ENCODE peak calls at places on chromosomes 5 and 9, in five cellular contexts. One of them, this sample, is unnamed.

GRCh38 chr9:126328415-126328814 is 1.8 kb downstream of the MVB12B start:
- DNase-seq in stomach: no peak
- DNase-seq in foreskin keratinocyte: no peak
- DNase-seq in thoracic aorta: no peak
- DNase-seq in body of pancreas: no peak
- DNase-seq in this sample: no peak

GRCh38 chr9:92943062-92943616 is 4.2 kb upstream of the FGD3 start:
- DNase-seq in stomach: peak
- DNase-seq in thoracic aorta: no peak
- DNase-seq in foreskin keratinocyte: no peak
- DNase-seq in body of pancreas: peak
- DNase-seq in this sample: no peak

GRCh38 chr5:72561407-72561972 is 54.3 kb upstream of the ZNF366 start:
- DNase-seq in thoracic aorta: no peak
- DNase-seq in foreskin keratinocyte: no peak
- DNase-seq in stomach: no peak
- DNase-seq in body of pancreas: no peak
- DNase-seq in this sample: no peak

GRCh38 chr9:35162605-35163315 is 951 bp downstream of the UNC13B start:
- DNase-seq in foreskin keratinocyte: no peak
- DNase-seq in stomach: no peak
- DNase-seq in thoracic aorta: no peak
- DNase-seq in body of pancreas: no peak
- DNase-seq in this sample: no peak

GRCh38 chr5:176157656-176158055 is 80.6 kb upstream of the SIMC1 start:
- DNase-seq in thoracic aorta: no peak
- DNase-seq in body of pancreas: no peak
- DNase-seq in stomach: no peak
- DNase-seq in foreskin keratinocyte: peak
- DNase-seq in this sample: no peak

GRCh38 chr5:139644001-139644456 is 4.1 kb upstream of the CXXC5 start:
- DNase-seq in stomach: peak
- DNase-seq in body of pancreas: no peak
- DNase-seq in foreskin keratinocyte: no peak
- DNase-seq in thoracic aorta: no peak
- DNase-seq in this sample: peak

GRCh38 chr9:136197930-136198604 is 6.9 kb downstream of the LHX3 start:
- DNase-seq in foreskin keratinocyte: no peak
- DNase-seq in body of pancreas: no peak
- DNase-seq in stomach: no peak
- DNase-seq in thoracic aorta: no peak
- DNase-seq in this sample: no peak

GRCh38 chr9:124743686-124744348 is 27.3 kb downstream of the NR6A1 start:
- DNase-seq in foreskin keratinocyte: no peak
- DNase-seq in stomach: no peak
- DNase-seq in thoracic aorta: no peak
- DNase-seq in body of pancreas: no peak
- DNase-seq in this sample: no peak

GRCh38 chr9:135501261-135502167 is 1.0 kb downstream of the MRPS2 start:
- DNase-seq in stomach: peak
- DNase-seq in foreskin keratinocyte: no peak
- DNase-seq in body of pancreas: no peak
- DNase-seq in thoracic aorta: no peak
- DNase-seq in this sample: no peak

GRCh38 chr9:36166150-36166927 is 2.8 kb upstream of the CCIN start:
- DNase-seq in foreskin keratinocyte: no peak
- DNase-seq in thoracic aorta: no peak
- DNase-seq in body of pancreas: peak
- DNase-seq in stomach: peak
- DNase-seq in this sample: peak

GRCh38 chr5:107820339-107820880 is 149.7 kb upstream of the EFNA5 start:
- DNase-seq in stomach: no peak
- DNase-seq in body of pancreas: no peak
- DNase-seq in foreskin keratinocyte: no peak
- DNase-seq in thoracic aorta: no peak
- DNase-seq in this sample: no peak

GRCh38 chr5:995318-995717 is 13.3 kb upstream of the NKD2 start:
- DNase-seq in thoracic aorta: no peak
- DNase-seq in foreskin keratinocyte: no peak
- DNase-seq in stomach: peak
- DNase-seq in body of pancreas: no peak
- DNase-seq in this sample: no peak

GRCh38 chr9:136719212-136719880 is 7.0 kb downstream of the DIPK1B start:
- DNase-seq in stomach: no peak
- DNase-seq in body of pancreas: peak
- DNase-seq in thoracic aorta: no peak
- DNase-seq in foreskin keratinocyte: no peak
- DNase-seq in this sample: peak

GRCh38 chr9:31699836-31700235 is 684.6 kb upstream of the ACO1 start:
- DNase-seq in body of pancreas: no peak
- DNase-seq in stomach: no peak
- DNase-seq in foreskin keratinocyte: no peak
- DNase-seq in thoracic aorta: no peak
- DNase-seq in this sample: no peak

GRCh38 chr5:159921721-159922120 is 5.4 kb downstream of the ADRA1B start:
- DNase-seq in stomach: no peak
- DNase-seq in foreskin keratinocyte: no peak
- DNase-seq in thoracic aorta: no peak
- DNase-seq in body of pancreas: no peak
- DNase-seq in this sample: no peak

DNA sequence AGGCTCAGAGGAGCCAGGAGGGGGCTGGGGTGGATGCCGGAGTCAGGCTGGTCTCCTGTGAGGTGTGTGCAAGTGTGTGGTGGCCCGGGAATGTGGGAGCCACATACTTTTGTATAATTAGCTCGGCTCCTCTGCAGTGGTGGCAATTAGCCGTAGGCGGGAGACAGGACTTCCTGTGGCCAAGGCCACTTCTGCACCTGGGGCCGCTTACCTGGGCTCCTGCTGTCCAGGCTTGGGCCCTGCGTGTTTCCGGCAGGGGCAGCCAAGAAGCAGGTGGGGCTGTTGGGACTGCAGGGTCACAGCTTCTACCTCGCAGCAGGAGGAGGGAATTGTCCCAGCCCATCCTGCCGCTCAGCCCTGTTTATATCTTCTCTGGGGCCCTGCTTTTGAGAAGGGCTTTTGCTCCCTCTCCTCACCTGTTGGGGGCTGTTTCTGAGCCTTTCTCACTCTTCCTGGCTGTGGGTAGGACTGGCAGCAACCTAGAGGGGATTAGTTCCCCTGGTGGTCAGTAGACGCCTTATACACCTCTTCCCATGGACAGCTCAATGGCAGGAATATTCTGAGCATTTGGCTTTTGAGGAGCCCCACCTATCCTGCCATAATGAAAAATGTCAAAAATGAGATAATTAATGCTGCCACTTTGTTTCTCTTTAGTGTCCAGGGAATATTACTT is 145.4 kb upstream of the PITX1 start:
- DNase-seq in thoracic aorta: no peak
- DNase-seq in body of pancreas: peak
- DNase-seq in foreskin keratinocyte: no peak
- DNase-seq in stomach: no peak
- DNase-seq in this sample: no peak
- TF ChIP-seq CTCF in thoracic aorta: no peak
- TF ChIP-seq CTCF in body of pancreas: no peak
- TF ChIP-seq CTCF in foreskin keratinocyte: no peak
- TF ChIP-seq CTCF in stomach: no peak
- TF ChIP-seq CTCF in this sample: no peak

GRCh38 chr5:134097221-134097620 is 17.3 kb upstream of the TCF7 start:
- DNase-seq in body of pancreas: no peak
- DNase-seq in foreskin keratinocyte: no peak
- DNase-seq in stomach: no peak
- DNase-seq in thoracic aorta: no peak
- DNase-seq in this sample: no peak

GRCh38 chr5:134100283-134101011 is 14.0 kb upstream of the TCF7 start:
- DNase-seq in body of pancreas: no peak
- DNase-seq in thoracic aorta: no peak
- DNase-seq in foreskin keratinocyte: peak
- DNase-seq in stomach: peak
- DNase-seq in this sample: peak

GRCh38 chr5:134099939-134100282 is 14.6 kb upstream of the TCF7 start:
- DNase-seq in foreskin keratinocyte: no peak
- DNase-seq in thoracic aorta: no peak
- DNase-seq in body of pancreas: no peak
- DNase-seq in stomach: no peak
- DNase-seq in this sample: no peak

GRCh38 chr5:134098690-134099089 is 15.8 kb upstream of the TCF7 start:
- DNase-seq in foreskin keratinocyte: no peak
- DNase-seq in thoracic aorta: no peak
- DNase-seq in body of pancreas: peak
- DNase-seq in stomach: no peak
- DNase-seq in this sample: no peak

DNA sequence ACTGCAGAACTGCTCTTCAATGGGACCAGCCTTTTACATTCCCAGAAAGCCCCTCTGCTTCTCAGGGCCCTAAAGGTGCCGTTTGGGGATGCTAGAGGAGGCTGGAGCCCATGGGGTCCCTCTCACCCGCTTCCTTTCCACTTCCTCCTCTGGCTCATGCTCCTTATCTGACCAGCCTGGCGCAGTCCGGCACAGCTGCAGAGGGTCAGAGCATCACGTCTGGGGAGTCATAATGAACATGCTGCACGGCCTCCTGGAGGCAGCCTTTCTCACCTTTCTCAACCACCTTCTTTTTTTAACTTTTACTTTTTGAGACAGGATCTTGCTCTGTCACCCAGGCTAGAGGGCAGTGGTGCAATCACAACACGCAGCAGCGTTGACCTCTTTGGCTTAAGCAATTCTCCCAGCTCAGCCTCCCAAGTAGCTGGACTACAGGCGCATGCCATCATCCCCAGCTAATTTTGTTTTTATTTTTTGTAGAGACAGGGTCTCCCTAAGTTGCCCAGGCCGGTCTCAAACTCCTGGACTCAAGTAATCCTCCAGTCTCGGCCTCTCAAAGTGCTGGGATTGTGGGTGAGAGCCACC is 15.1 kb upstream of the TCF7 start:
- DNase-seq in body of pancreas: no peak
- DNase-seq in foreskin keratinocyte: no peak
- DNase-seq in thoracic aorta: no peak
- DNase-seq in stomach: peak
- DNase-seq in this sample: no peak
- TF ChIP-seq CTCF in body of pancreas: no peak
- TF ChIP-seq CTCF in foreskin keratinocyte: no peak
- TF ChIP-seq CTCF in thoracic aorta: no peak
- TF ChIP-seq CTCF in stomach: no peak
- TF ChIP-seq CTCF in this sample: no peak

GRCh38 chr5:74127377-74128338 is 501.7 kb downstream of the ARHGEF28 start:
- DNase-seq in stomach: no peak
- DNase-seq in foreskin keratinocyte: no peak
- DNase-seq in thoracic aorta: no peak
- DNase-seq in body of pancreas: no peak
- DNase-seq in this sample: peak
- TF ChIP-seq CTCF in stomach: no peak
- TF ChIP-seq CTCF in foreskin keratinocyte: peak
- TF ChIP-seq CTCF in thoracic aorta: no peak
- TF ChIP-seq CTCF in body of pancreas: peak
- TF ChIP-seq CTCF in this sample: peak

GRCh38 chr5:58849995-58850667 is 267.3 kb downstream of the RAB3C start:
- DNase-seq in foreskin keratinocyte: no peak
- DNase-seq in body of pancreas: peak
- DNase-seq in stomach: peak
- DNase-seq in thoracic aorta: no peak
- DNase-seq in this sample: peak
- TF ChIP-seq CTCF in foreskin keratinocyte: peak
- TF ChIP-seq CTCF in body of pancreas: peak
- TF ChIP-seq CTCF in stomach: no peak
- TF ChIP-seq CTCF in thoracic aorta: peak
- TF ChIP-seq CTCF in this sample: peak

GRCh38 chr5:67153292-67153691 is 43.3 kb downstream of the CD180 start:
- DNase-seq in stomach: no peak
- DNase-seq in body of pancreas: no peak
- DNase-seq in thoracic aorta: no peak
- DNase-seq in foreskin keratinocyte: no peak
- DNase-seq in this sample: no peak
- TF ChIP-seq CTCF in stomach: no peak
- TF ChIP-seq CTCF in body of pancreas: no peak
- TF ChIP-seq CTCF in thoracic aorta: no peak
- TF ChIP-seq CTCF in foreskin keratinocyte: no peak
- TF ChIP-seq CTCF in this sample: no peak

DNA sequence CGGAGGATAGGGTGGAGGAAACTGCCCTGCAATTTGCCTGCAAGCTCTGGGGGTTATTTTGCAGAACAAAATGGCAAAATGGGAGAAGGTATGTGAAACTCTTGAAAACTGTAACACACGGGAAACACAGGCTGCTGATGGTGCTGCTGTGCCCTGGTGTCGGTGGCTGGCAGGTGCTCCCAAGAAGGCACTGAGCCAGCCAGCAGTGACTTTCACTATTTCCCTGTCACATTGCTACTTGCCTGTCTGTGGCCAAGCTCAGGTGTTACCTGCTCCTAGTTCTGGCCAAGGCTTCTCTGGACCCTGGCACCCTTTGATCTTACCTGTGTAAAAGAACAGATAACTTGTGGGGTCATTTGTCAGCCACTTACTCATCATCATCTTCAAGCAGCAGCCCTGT is 102.2 kb downstream of the CMYA5 start:
- DNase-seq in thoracic aorta: no peak
- DNase-seq in stomach: no peak
- DNase-seq in foreskin keratinocyte: no peak
- DNase-seq in body of pancreas: peak
- DNase-seq in this sample: no peak
- TF ChIP-seq CTCF in thoracic aorta: no peak
- TF ChIP-seq CTCF in stomach: no peak
- TF ChIP-seq CTCF in foreskin keratinocyte: no peak
- TF ChIP-seq CTCF in body of pancreas: no peak
- TF ChIP-seq CTCF in this sample: no peak

GRCh38 chr5:33470544-33470943 is 29.8 kb downstream of the TARS1 start:
- DNase-seq in foreskin keratinocyte: peak
- DNase-seq in stomach: no peak
- DNase-seq in body of pancreas: no peak
- DNase-seq in thoracic aorta: no peak
- DNase-seq in this sample: peak
- TF ChIP-seq CTCF in foreskin keratinocyte: peak
- TF ChIP-seq CTCF in stomach: no peak
- TF ChIP-seq CTCF in body of pancreas: peak
- TF ChIP-seq CTCF in thoracic aorta: no peak
- TF ChIP-seq CTCF in this sample: peak